ENCODE peak calls at places on chromosomes 12 and 14, in nine cellular contexts. U is RWPE2; B is stimulated activated CD4-positive, alpha-beta T cell treated with anti-CD3 and anti-CD28 coated beads, Interleukin-1b, Interleukin-23, amount 100 ng/mL, for 1 hour; D is type B pancreatic cell; Q is nephron progenitor cell; Y is occipital lobe; Z is DND-41; X is brain microvascular endothelial cell; C is iris pigment epithelial cell. W is an unnamed sample.

GRCh38 chr14:37591941-37592287 is 3.1 kb downstream of the FOXA1 start:
- DNase-seq in U (peak), B (no peak), D (no peak), Q (no peak), Y (no peak), Z (no peak), X (no peak), C (no peak), W (no peak)

GRCh38 chr14:24398298-24398942 is 383 bp upstream of the NYNRIN start:
- DNase-seq in U (no peak), B (no peak), D (no peak), Q (peak), Y (no peak), Z (no peak), X (no peak), C (no peak), W (peak)

GRCh38 chr14:95440951-95441350 is 75.5 kb downstream of the SYNE3 start:
- DNase-seq in U (no peak), B (no peak), D (no peak), Q (no peak), Y (no peak), Z (no peak), X (peak), C (peak), W (peak)

GRCh38 chr14:67911506-67911905 is 91.9 kb downstream of the RAD51B start:
- DNase-seq in U (no peak), B (no peak), D (no peak), Q (no peak), Y (no peak), Z (no peak), X (no peak), C (no peak), W (no peak)

GRCh38 chr12:81077329-81077685 is 572 bp upstream of the ACSS3 start:
- DNase-seq in U (no peak), B (no peak), D (no peak), Q (peak), Y (no peak), Z (no peak), X (peak), C (peak), W (peak)

GRCh38 chr12:96578526-96579125 is 89.2 kb downstream of the CFAP54 start:
- DNase-seq in U (no peak), B (no peak), D (no peak), Q (peak), Y (no peak), Z (peak), X (no peak), C (peak), W (peak)

GRCh38 chr12:76029982-76030377 is 1.6 kb downstream of the PHLDA1 start:
- DNase-seq in U (no peak), B (no peak), D (no peak), Q (peak), Y (no peak), Z (no peak), X (peak), C (no peak), W (peak)

GRCh38 chr14:50067723-50068495 is 48.5 kb downstream of the VCPKMT start:
- DNase-seq in U (no peak), B (no peak), D (no peak), Q (no peak), Y (no peak), Z (no peak), X (peak), C (peak), W (peak)

GRCh38 chr14:102982852-102983470 is 60.5 kb downstream of the AMN start:
- DNase-seq in U (peak), B (no peak), D (no peak), Q (no peak), Y (no peak), Z (no peak), X (no peak), C (no peak), W (no peak)

GRCh38 chr12:113396200-113396599 is 7.5 kb downstream of the SDS start:
- DNase-seq in U (no peak), B (no peak), D (no peak), Q (no peak), Y (no peak), Z (no peak), X (no peak), C (no peak), W (no peak)

GRCh38 chr12:96289067-96289466 is 94.9 kb downstream of the ELK3 start:
- DNase-seq in U (no peak), B (no peak), D (no peak), Q (no peak), Y (no peak), Z (no peak), X (no peak), C (no peak), W (no peak)

GRCh38 chr12:57148469-57149308 is 1.3 kb upstream of the LRP1-AS start:
- DNase-seq in U (no peak), B (no peak), D (no peak), Q (no peak), Y (no peak), Z (no peak), X (no peak), C (peak), W (no peak)

GRCh38 chr14:59175404-59175803 is 13.1 kb upstream of the DAAM1 start:
- DNase-seq in U (no peak), B (no peak), D (no peak), Q (no peak), Y (no peak), Z (no peak), X (no peak), C (no peak), W (no peak)

GRCh38 chr12:92623386-92623785 is 79.4 kb upstream of the PLEKHG7 start:
- DNase-seq in U (no peak), B (no peak), D (no peak), Q (no peak), Y (no peak), Z (no peak), X (no peak), C (peak), W (peak)

GRCh38 chr12:116145451-116145850 is 132.0 kb downstream of the MED13L start:
- DNase-seq in U (no peak), B (no peak), D (no peak), Q (no peak), Y (no peak), Z (no peak), X (no peak), C (no peak), W (no peak)

GRCh38 chr12:15001733-15002471 is 29.1 kb downstream of the PDE6H start:
- DNase-seq in U (no peak), B (no peak), D (no peak), Q (peak), Y (peak), Z (no peak), X (peak), C (peak), W (peak)

GRCh38 chr14:55446127-55446736 is 5.8 kb upstream of the TBPL2 start:
- DNase-seq in U (no peak), B (peak), D (no peak), Q (peak), Y (no peak), Z (peak), X (peak), C (peak), W (peak)

GRCh38 chr12:100493371-100494012 is 19.8 kb downstream of the NR1H4 start:
- DNase-seq in U (no peak), B (no peak), D (no peak), Q (no peak), Y (no peak), Z (no peak), X (no peak), C (peak), W (no peak)

GRCh38 chr12:108939594-108939993 is 59.7 kb downstream of the DAO start:
- DNase-seq in U (no peak), B (no peak), D (no peak), Q (no peak), Y (no peak), Z (peak), X (peak), C (peak), W (peak)

GRCh38 chr14:23141706-23142467 is 22.8 kb upstream of the CEBPE start:
- DNase-seq in U (no peak), B (no peak), D (no peak), Q (no peak), Y (no peak), Z (no peak), X (peak), C (peak), W (peak)

GRCh38 chr14:24285351-24285750 is 14.0 kb upstream of the RABGGTA start:
- DNase-seq in U (peak), B (no peak), D (no peak), Q (no peak), Y (no peak), Z (no peak), X (no peak), C (no peak), W (peak)

GRCh38 chr12:97941686-97942354 is 479.2 kb downstream of the RMST start:
- DNase-seq in U (no peak), B (no peak), D (no peak), Q (no peak), Y (no peak), Z (no peak), X (no peak), C (no peak), W (no peak)

GRCh38 chr12:66589095-66589494 is 89.8 kb downstream of the GRIP1 start:
- DNase-seq in U (no peak), B (no peak), D (no peak), Q (no peak), Y (no peak), Z (no peak), X (no peak), C (no peak), W (no peak)

GRCh38 chr12:74985986-74986319 is 223.7 kb downstream of the KCNC2 start:
- DNase-seq in U (peak), B (no peak), D (no peak), Q (no peak), Y (no peak), Z (no peak), X (no peak), C (no peak), W (no peak)

GRCh38 chr12:128661216-128661550 is 162.6 kb downstream of the SLC15A4 start:
- DNase-seq in U (no peak), B (no peak), D (no peak), Q (no peak), Y (no peak), Z (no peak), X (no peak), C (no peak), W (no peak)

GRCh38 chr12:94849411-94849976 is 154.0 kb downstream of the NDUFA12 start:
- DNase-seq in U (no peak), B (no peak), D (no peak), Q (no peak), Y (no peak), Z (no peak), X (no peak), C (no peak), W (no peak)

GRCh38 chr14:61461808-61462275 is 140.5 kb downstream of the PRKCH start:
- DNase-seq in U (no peak), B (no peak), D (no peak), Q (peak), Y (peak), Z (peak), X (peak), C (peak), W (peak)